ENCODE peak calls at places on chromosomes 6 and 20, in ten cellular contexts. M is left lung; T is heart left ventricle; V is GM23338; F is A673; U is hepatocyte; L is prostate gland; C is SJSA1; K is CD8-positive, alpha-beta memory T cell; N is transverse colon. A is an unnamed sample.

GRCh38 chr20:62780204-62780603 is 16.1 kb upstream of the MRGBP start:
- DNase-seq in M (no peak), T (no peak), V (no peak), F (no peak), U (no peak), L (no peak), C (no peak), K (no peak), N (no peak), A (no peak)

GRCh38 chr6:157953580-157954091 is 28.0 kb upstream of the SYNJ2 start:
- DNase-seq in M (no peak), T (no peak), V (no peak), F (no peak), U (peak), L (no peak), C (peak), K (no peak), N (no peak), A (no peak)

GRCh38 chr20:3330046-3330741 is 77.3 kb downstream of the DNAAF9 start:
- DNase-seq in M (no peak), T (no peak), V (no peak), F (peak), U (no peak), L (no peak), C (no peak), K (no peak), N (no peak), A (no peak)

GRCh38 chr20:53622247-53623114 is 28.8 kb upstream of the ZNF217 start:
- DNase-seq in M (no peak), T (no peak), V (peak), F (no peak), U (peak), L (no peak), C (no peak), K (no peak), N (no peak), A (no peak)

GRCh38 chr20:20564279-20564678 is 148.2 kb downstream of the RALGAPA2 start:
- DNase-seq in M (no peak), T (no peak), V (no peak), F (no peak), U (no peak), L (no peak), C (no peak), K (no peak), N (no peak), A (no peak)

GRCh38 chr20:47263502-47264084 is 92.9 kb downstream of the ZMYND8 start:
- DNase-seq in M (no peak), T (no peak), V (no peak), F (no peak), U (no peak), L (no peak), C (no peak), K (no peak), N (no peak), A (no peak)

GRCh38 chr20:50995506-50995905 is 27.4 kb downstream of the KCNG1 start:
- DNase-seq in M (no peak), T (no peak), V (no peak), F (no peak), U (no peak), L (no peak), C (no peak), K (no peak), N (no peak), A (no peak)

GRCh38 chr6:137000825-137001224 is 43.9 kb downstream of the IL20RA start:
- DNase-seq in M (no peak), T (no peak), V (no peak), F (no peak), U (no peak), L (no peak), C (no peak), K (no peak), N (no peak), A (no peak)

GRCh38 chr20:63522091-63522868 is 1.7 kb downstream of the PPDPF start:
- DNase-seq in M (peak), T (no peak), V (no peak), F (no peak), U (no peak), L (no peak), C (no peak), K (peak), N (no peak), A (no peak)

GRCh38 chr6:72376736-72377135 is 245.1 kb upstream of the KCNQ5 start:
- DNase-seq in M (no peak), T (no peak), V (no peak), F (no peak), U (no peak), L (no peak), C (no peak), K (no peak), N (no peak), A (no peak)

GRCh38 chr6:155340464-155341129 is 26.3 kb upstream of the TFB1M start:
- DNase-seq in M (no peak), T (no peak), V (peak), F (peak), U (no peak), L (no peak), C (no peak), K (no peak), N (no peak), A (no peak)

GRCh38 chr6:126553856-126554255 is 213.9 kb downstream of the CENPW start:
- DNase-seq in M (no peak), T (no peak), V (no peak), F (no peak), U (no peak), L (no peak), C (no peak), K (no peak), N (no peak), A (no peak)

GRCh38 chr6:55670850-55671413 is 91.9 kb upstream of the HMGCLL1 start:
- DNase-seq in M (no peak), T (no peak), V (peak), F (no peak), U (no peak), L (no peak), C (no peak), K (no peak), N (no peak), A (no peak)

DNA sequence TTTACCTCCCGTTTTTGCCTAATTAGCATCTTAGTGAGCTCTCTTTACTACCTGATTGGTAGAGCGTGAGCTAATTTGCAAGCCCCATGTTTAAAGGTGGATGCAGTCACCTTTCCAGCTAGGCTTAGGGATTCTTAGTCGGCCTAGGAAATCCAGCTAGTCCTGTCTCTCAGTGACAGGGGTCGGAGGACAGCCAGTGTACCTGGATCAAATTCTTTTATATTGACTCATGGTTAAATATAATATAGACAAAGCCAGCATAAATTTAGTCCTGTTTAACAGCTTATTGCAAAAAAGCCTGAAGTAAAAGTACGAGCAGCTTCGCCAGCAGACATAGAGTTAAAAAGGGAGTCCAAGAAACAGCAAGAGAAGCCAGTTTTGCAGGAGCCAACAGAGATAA is 12.2 kb upstream of the GSTA3 start:
- DNase-seq in M (no peak), T (no peak), V (no peak), F (no peak), U (no peak), L (no peak), C (no peak), K (no peak), N (no peak), A (no peak)
- H3K27ac ChIP-seq in M (no peak), T (no peak), V (no peak), F (no peak), U (no peak), L (no peak), C (no peak), K (no peak), N (no peak), A (no peak)

GRCh38 chr6:36068603-36069002 is 41.0 kb downstream of the MAPK14 start:
- DNase-seq in M (no peak), T (no peak), V (no peak), F (no peak), U (no peak), L (no peak), C (no peak), K (no peak), N (no peak), A (no peak)

GRCh38 chr6:36068012-36068392 is 40.4 kb downstream of the MAPK14 start:
- DNase-seq in M (no peak), T (no peak), V (no peak), F (no peak), U (no peak), L (no peak), C (no peak), K (no peak), N (no peak), A (no peak)

GRCh38 chr6:36067374-36068011 is 39.9 kb downstream of the MAPK14 start:
- DNase-seq in M (no peak), T (no peak), V (no peak), F (no peak), U (no peak), L (no peak), C (no peak), K (no peak), N (no peak), A (no peak)

GRCh38 chr6:36064770-36065396 is 37.3 kb downstream of the MAPK14 start:
- DNase-seq in M (no peak), T (no peak), V (no peak), F (no peak), U (peak), L (no peak), C (no peak), K (no peak), N (peak), A (no peak)

DNA sequence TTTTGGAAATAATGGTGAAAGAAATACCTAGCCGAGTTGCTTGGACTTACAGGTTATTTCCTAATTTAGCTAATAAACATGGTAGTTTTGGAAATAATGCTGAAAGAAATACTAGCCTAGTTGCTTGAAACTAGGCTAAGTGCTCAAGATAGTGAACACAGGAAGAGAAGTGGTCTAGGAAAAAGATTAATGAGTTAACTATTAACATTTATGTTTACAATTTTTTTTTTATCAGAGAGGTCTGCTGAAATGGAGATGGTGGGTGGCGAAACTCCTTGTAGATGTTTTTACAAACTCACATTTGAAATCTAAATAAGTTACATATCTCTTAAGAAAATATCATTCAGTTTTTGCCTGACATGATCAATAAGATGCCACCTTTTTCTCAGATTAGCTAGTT is 39.2 kb downstream of the MAPK14 start:
- DNase-seq in M (no peak), T (no peak), V (no peak), F (no peak), U (no peak), L (no peak), C (no peak), K (no peak), N (no peak), A (no peak)
- H3K27ac ChIP-seq in M (no peak), T (no peak), V (no peak), F (peak), U (peak), L (no peak), C (no peak), K (no peak), N (no peak), A (no peak)

GRCh38 chr6:37126961-37127360 is 43.0 kb upstream of the PIM1 start:
- DNase-seq in M (no peak), T (no peak), V (peak), F (no peak), U (no peak), L (no peak), C (no peak), K (no peak), N (no peak), A (no peak)

GRCh38 chr6:37125779-37126553 is 44.0 kb upstream of the PIM1 start:
- DNase-seq in M (no peak), T (no peak), V (peak), F (no peak), U (peak), L (no peak), C (peak), K (no peak), N (no peak), A (no peak)

GRCh38 chr6:37126554-37126906 is 43.4 kb upstream of the PIM1 start:
- DNase-seq in M (no peak), T (no peak), V (no peak), F (no peak), U (peak), L (no peak), C (no peak), K (no peak), N (no peak), A (no peak)

GRCh38 chr6:37130704-37131103 is 39.2 kb upstream of the PIM1 start:
- DNase-seq in M (peak), T (no peak), V (no peak), F (no peak), U (peak), L (no peak), C (no peak), K (no peak), N (peak), A (no peak)

DNA sequence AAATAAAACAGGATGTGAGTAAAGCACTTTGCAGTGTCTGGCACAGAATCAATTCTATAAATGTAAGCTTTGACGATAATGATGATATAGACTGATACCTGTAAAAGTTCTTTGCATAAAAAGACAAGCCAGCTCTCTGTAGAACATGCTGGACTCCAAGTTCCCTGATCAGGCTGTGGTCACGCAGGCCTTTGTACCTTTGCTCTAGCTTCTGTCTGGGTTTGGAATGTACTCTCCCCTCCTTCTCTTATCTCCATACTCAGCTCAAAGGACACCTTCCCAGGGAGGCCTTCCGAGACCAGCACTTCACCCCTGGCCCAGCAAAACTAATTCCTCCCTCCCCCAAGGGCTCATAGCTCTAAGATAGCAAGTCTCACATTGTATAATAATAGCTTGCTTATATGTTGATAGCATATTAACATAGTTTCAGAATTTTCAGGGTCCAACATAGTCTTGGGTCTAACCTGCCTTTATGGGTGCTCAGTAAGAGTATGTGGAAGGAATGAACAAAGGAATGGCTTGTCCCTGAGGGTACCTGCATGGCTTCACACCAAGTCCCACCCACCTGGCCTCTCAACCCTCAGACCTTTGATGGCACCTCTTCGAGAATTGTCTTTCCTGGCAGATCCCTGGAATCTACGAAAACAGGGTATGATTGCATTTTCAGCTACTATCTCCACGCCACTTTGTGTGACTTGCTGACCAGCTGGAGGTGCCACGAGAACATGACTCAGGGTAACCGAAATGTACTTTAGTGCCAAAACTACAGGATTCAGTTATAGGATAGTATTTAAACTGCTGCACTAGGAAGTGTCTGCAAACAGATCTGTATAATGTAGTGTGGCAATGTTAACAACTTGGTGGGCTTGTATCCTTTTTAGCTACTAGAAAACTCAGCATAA is 41.7 kb upstream of the PIM1 start:
- DNase-seq in M (no peak), T (no peak), V (peak), F (no peak), U (peak), L (no peak), C (no peak), K (no peak), N (peak), A (no peak)
- H3K27ac ChIP-seq in M (peak), T (peak), V (peak), F (no peak), U (peak), L (no peak), C (peak), K (peak), N (peak), A (peak)

GRCh38 chr6:106446287-106446885 is 85.9 kb downstream of the CRYBG1 start:
- DNase-seq in M (no peak), T (no peak), V (peak), F (peak), U (no peak), L (no peak), C (no peak), K (no peak), N (no peak), A (no peak)
- H3K27ac ChIP-seq in M (no peak), T (no peak), V (no peak), F (no peak), U (no peak), L (no peak), C (no peak), K (no peak), N (peak), A (no peak)

DNA sequence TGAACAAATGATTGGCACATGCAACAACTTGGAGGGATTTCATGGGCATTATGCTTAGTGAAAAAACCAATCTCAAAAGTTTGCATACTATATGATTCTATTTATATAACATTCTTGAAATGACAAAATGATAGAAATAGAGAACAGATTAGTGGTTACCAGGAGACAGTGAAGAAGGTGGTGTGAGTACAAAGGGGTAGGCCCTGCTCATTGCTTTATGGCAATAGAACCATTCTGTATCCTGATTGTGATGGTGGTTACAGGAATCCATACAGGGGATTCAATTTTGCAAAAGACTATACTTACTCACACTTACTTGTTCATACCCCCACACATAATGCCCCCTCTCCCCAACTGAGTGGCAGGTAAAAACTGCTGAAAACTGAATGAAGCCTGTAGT is 30.2 kb upstream of the LAMA4 start:
- DNase-seq in M (no peak), T (no peak), V (no peak), F (no peak), U (no peak), L (no peak), C (no peak), K (no peak), N (no peak), A (no peak)
- H3K27ac ChIP-seq in M (no peak), T (no peak), V (no peak), F (no peak), U (no peak), L (no peak), C (no peak), K (no peak), N (no peak), A (no peak)

GRCh38 chr6:170265655-170266054 is 25.2 kb downstream of the DLL1 start:
- DNase-seq in M (no peak), T (no peak), V (no peak), F (no peak), U (peak), L (peak), C (no peak), K (no peak), N (peak), A (no peak)
- H3K27ac ChIP-seq in M (peak), T (peak), V (no peak), F (no peak), U (peak), L (peak), C (no peak), K (no peak), N (peak), A (no peak)

GRCh38 chr6:169190144-169190584 is 63.5 kb downstream of the THBS2 start:
- DNase-seq in M (peak), T (peak), V (no peak), F (no peak), U (no peak), L (no peak), C (peak), K (no peak), N (peak), A (no peak)
- H3K27ac ChIP-seq in M (peak), T (peak), V (no peak), F (no peak), U (no peak), L (no peak), C (no peak), K (no peak), N (peak), A (no peak)

DNA sequence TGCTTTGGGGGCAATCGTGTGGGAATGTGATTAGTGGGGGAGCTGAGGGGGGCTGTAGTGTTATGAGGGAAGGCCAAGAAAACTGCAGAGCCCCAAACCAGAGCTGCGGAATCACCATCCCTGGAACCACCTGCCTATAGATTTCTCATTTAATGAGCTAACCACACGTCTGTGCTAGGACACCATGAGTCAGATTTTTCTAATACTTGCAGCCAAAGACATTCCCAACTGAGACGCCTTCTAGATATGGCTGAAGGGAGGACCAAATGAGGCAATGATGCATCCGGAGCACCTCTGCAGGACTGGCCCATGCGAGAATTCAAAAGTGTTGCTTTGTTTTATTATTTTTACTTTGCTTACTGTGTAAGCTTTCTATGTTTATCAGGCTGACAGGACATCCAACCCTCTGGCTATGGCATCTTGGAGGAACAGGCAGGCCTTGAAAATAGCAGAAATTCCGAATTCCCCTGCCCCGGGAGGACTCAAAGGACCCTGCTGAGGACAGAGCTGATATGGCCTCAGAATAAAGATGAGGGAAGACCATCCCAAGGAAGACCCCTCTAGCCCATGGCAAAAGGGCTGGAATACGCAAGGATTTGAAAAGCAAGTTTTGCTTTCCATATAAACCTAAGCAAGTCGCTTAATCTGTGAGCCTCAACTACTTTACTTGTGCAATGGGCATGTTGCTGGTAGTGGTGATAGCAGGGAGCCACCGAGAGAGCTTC is 3.1 kb upstream of the PTGIS start:
- DNase-seq in M (no peak), T (no peak), V (no peak), F (no peak), U (no peak), L (no peak), C (no peak), K (no peak), N (no peak), A (no peak)
- H3K27ac ChIP-seq in M (no peak), T (no peak), V (no peak), F (no peak), U (no peak), L (no peak), C (no peak), K (no peak), N (no peak), A (peak)

GRCh38 chr20:13031751-13032150 is 23.0 kb downstream of the SPTLC3 start:
- DNase-seq in M (no peak), T (no peak), V (no peak), F (no peak), U (no peak), L (no peak), C (no peak), K (no peak), N (no peak), A (no peak)

GRCh38 chr20:13025181-13025580 is 16.4 kb downstream of the SPTLC3 start:
- DNase-seq in M (no peak), T (no peak), V (no peak), F (no peak), U (no peak), L (no peak), C (no peak), K (no peak), N (no peak), A (no peak)

GRCh38 chr20:13029687-13030510 is 21.1 kb downstream of the SPTLC3 start:
- DNase-seq in M (peak), T (no peak), V (no peak), F (peak), U (peak), L (peak), C (peak), K (no peak), N (peak), A (peak)

GRCh38 chr20:13028001-13028400 is 19.2 kb downstream of the SPTLC3 start:
- DNase-seq in M (no peak), T (no peak), V (no peak), F (peak), U (no peak), L (no peak), C (no peak), K (no peak), N (no peak), A (no peak)

GRCh38 chr20:13028673-13029072 is 19.9 kb downstream of the SPTLC3 start:
- DNase-seq in M (no peak), T (no peak), V (no peak), F (no peak), U (no peak), L (no peak), C (no peak), K (no peak), N (no peak), A (no peak)
- H3K27ac ChIP-seq in M (no peak), T (no peak), V (no peak), F (no peak), U (peak), L (no peak), C (no peak), K (no peak), N (no peak), A (no peak)